ENCODE peak calls at places on chromosomes 4 and X, in four cellular contexts. W is K562, Y is HepG2, E is GM12878. K is an unnamed sample.
A peak's percentile ranks its signal among the peaks of the same experiment; 100 is the strongest.

GRCh38 chr4:108168672-108169562 is at the start of gene LEF1:
- DNase-seq in W (peak; percentile 73), Y (no peak), E (no peak), K (peak; percentile 76)

GRCh38 chrX:19707472-19707871 is 179.9 kb downstream of the SH3KBP1 start:
- DNase-seq in W (no peak), Y (no peak), E (no peak), K (no peak)

GRCh38 chr4:88628746-88629145 is 36.5 kb downstream of the HERC3 start:
- DNase-seq in W (no peak), Y (no peak), E (no peak), K (no peak)

GRCh38 chr4:58658701-58659100 is 1548.5 kb upstream of the IGFBP7 start:
- DNase-seq in W (no peak), Y (no peak), E (no peak), K (no peak)

GRCh38 chr4:87469390-87469789 is 47.0 kb downstream of the NUDT9 start:
- DNase-seq in W (no peak), Y (no peak), E (no peak), K (no peak)

GRCh38 chr4:126458993-126459392 is 1144.2 kb downstream of the FAT4 start:
- DNase-seq in W (no peak), Y (no peak), E (no peak), K (no peak)

GRCh38 chr4:8906668-8906970 is 35.0 kb upstream of the HMX1 start:
- DNase-seq in W (no peak), Y (no peak), E (no peak), K (no peak)

GRCh38 chr4:3315566-3315965 is 22.7 kb downstream of the RGS12 start:
- DNase-seq in W (no peak), Y (no peak), E (no peak), K (no peak)

GRCh38 chr4:139641218-139641617 is 24.4 kb upstream of the MGST2 start:
- DNase-seq in W (no peak), Y (peak; percentile 69), E (no peak), K (no peak)

GRCh38 chr4:38615847-38616246 is 48.2 kb upstream of the KLF3 start:
- DNase-seq in W (peak; percentile 24), Y (no peak), E (no peak), K (no peak)

GRCh38 chr4:40984051-40984450 is 230.3 kb downstream of the APBB2 start:
- DNase-seq in W (no peak), Y (no peak), E (no peak), K (no peak)

GRCh38 chr4:60729194-60729593 is 470.9 kb upstream of the ADGRL3 start:
- DNase-seq in W (no peak), Y (no peak), E (no peak), K (no peak)
- TF ChIP-seq CREM in W (no peak), Y (no peak), E (no peak), K (no peak)

GRCh38 chrX:24125028-24125612 is 24.4 kb upstream of the ZFX start:
- DNase-seq in W (no peak), Y (no peak), E (no peak), K (no peak)
- TF ChIP-seq SP1 in W (no peak), Y (no peak), E (no peak), K (no peak)

GRCh38 chr4:53905281-53905934 is 159.0 kb downstream of the CHIC2 start:
- DNase-seq in W (no peak), Y (peak; percentile 31), E (no peak), K (no peak)
- TF ChIP-seq CREM in W (no peak), Y (no peak), E (no peak), K (no peak)

DNA sequence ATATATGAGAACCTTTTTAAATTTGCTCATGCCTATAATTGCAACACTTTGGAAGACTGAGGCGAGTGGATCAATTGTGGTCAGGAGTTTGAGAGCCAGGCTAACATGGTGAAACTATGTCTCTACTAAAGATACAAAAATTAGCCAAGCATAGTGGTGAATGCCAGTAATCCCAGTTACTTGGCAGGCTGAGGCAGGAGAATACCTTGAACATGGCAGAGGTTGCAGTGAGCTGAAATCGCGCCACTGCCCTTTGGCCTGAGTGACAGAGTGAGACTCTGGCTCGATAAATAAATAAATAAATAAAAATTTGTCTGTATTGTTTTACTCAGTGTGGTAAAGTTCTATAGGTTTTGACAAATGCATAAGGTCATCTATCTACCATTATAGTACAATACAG is 218.2 kb downstream of the ZC4H2 start:
- DNase-seq in W (no peak), Y (no peak), E (no peak), K (no peak)
- TF ChIP-seq SP1 in W (no peak), Y (no peak), E (no peak), K (no peak)

GRCh38 chr4:124203613-124204284 is 508.8 kb downstream of the ANKRD50 start:
- DNase-seq in W (no peak), Y (no peak), E (no peak), K (no peak)

GRCh38 chr4:124202106-124202505 is 510.4 kb downstream of the ANKRD50 start:
- DNase-seq in W (no peak), Y (no peak), E (no peak), K (no peak)

GRCh38 chr4:124206779-124207605 is 505.5 kb downstream of the ANKRD50 start:
- DNase-seq in W (no peak), Y (no peak), E (no peak), K (no peak)
- TF ChIP-seq CREM in W (no peak), Y (no peak), E (no peak), K (no peak)

GRCh38 chr4:102250341-102250740 is 94.9 kb downstream of the SLC39A8 start:
- DNase-seq in W (no peak), Y (no peak), E (no peak), K (no peak)
- TF ChIP-seq SP1 in W (no peak), Y (no peak), E (no peak), K (no peak)

GRCh38 chrX:54785901-54786300 is 12.2 kb downstream of the ITIH6 start:
- DNase-seq in W (peak; percentile 9), Y (peak; percentile 7), E (no peak), K (peak; percentile 41)
- TF ChIP-seq CREM in W (no peak), Y (no peak), E (no peak), K (no peak)

GRCh38 chrX:42684062-42684461 is 93.9 kb downstream of the PPP1R2C start:
- DNase-seq in W (no peak), Y (no peak), E (no peak), K (no peak)

GRCh38 chrX:42680651-42681050 is 97.3 kb downstream of the PPP1R2C start:
- DNase-seq in W (no peak), Y (no peak), E (no peak), K (no peak)

GRCh38 chrX:42673411-42673810 is 104.6 kb downstream of the PPP1R2C start:
- DNase-seq in W (no peak), Y (no peak), E (no peak), K (no peak)

GRCh38 chrX:42678133-42678532 is 99.8 kb downstream of the PPP1R2C start:
- DNase-seq in W (no peak), Y (no peak), E (no peak), K (no peak)
- TF ChIP-seq SP1 in W (no peak), Y (no peak), E (no peak), K (no peak)

GRCh38 chr4:133812954-133813353 is 388.6 kb downstream of the PABPC4L start:
- DNase-seq in W (no peak), Y (no peak), E (no peak), K (no peak)
- TF ChIP-seq CREM in W (no peak), Y (no peak), E (no peak), K (no peak)

GRCh38 chrX:101393530-101394305 is 2.9 kb downstream of the RPL36A start:
- DNase-seq in W (no peak), Y (no peak), E (no peak), K (no peak)
- TF ChIP-seq SP1 in W (no peak), Y (no peak), E (no peak), K (no peak)